ENCODE peak calls at places on chromosomes 4 and X, in five cellular contexts. F is esophagus squamous epithelium; Q is NT2/D1; T is CD8-positive, alpha-beta memory T cell; L is CD4-positive, CD25-positive, alpha-beta regulatory T cell. P is an unnamed sample. For H3K9me3, the result is how much of the 10 kb centered on the place peaks cover.

GRCh38 chr4:138448169-138448568 is 206.0 kb upstream of the SLC7A11 start:
- DNase-seq in L (no peak), F (no peak), T (no peak), Q (no peak), P (no peak)

GRCh38 chr4:26218677-26219181 is 102.1 kb upstream of the RBPJ start:
- DNase-seq in T (no peak), F (no peak), Q (no peak), L (no peak), P (no peak)

GRCh38 chr4:125365731-125366130 is 51.0 kb downstream of the FAT4 start:
- DNase-seq in Q (no peak), L (no peak), T (no peak), F (no peak), P (no peak)

GRCh38 chrX:51614353-51614752 is 4.4 kb downstream of the CENPVL3 start:
- DNase-seq in T (no peak), Q (peak), F (no peak), L (peak), P (peak)

GRCh38 chr4:188042191-188042590 is 46.6 kb downstream of the ZFP42 start:
- DNase-seq in L (no peak), Q (no peak), T (no peak), F (no peak), P (no peak)

GRCh38 chr4:111362891-111363290 is 740.0 kb upstream of the PITX2 start:
- DNase-seq in T (no peak), L (no peak), F (no peak), Q (no peak), P (no peak)

GRCh38 chr4:47513493-47513892 is 28.4 kb downstream of the ATP10D start:
- DNase-seq in F (no peak), L (no peak), Q (no peak), T (no peak), P (no peak)

GRCh38 chr4:69377562-69377961 is 97.3 kb downstream of the UGT2B28 start:
- DNase-seq in L (no peak), T (no peak), Q (no peak), F (no peak), P (no peak)

GRCh38 chr4:109972786-109973528 is 60.3 kb downstream of the EGF start:
- DNase-seq in F (no peak), Q (no peak), L (no peak), T (no peak), P (no peak)

GRCh38 chr4:25769251-25769650 is 93.5 kb downstream of the SEL1L3 start:
- DNase-seq in F (no peak), L (no peak), T (no peak), Q (no peak), P (no peak)

GRCh38 chr4:153438916-153439756 is 27.0 kb upstream of the TMEM131L start:
- DNase-seq in L (peak), F (no peak), T (peak), Q (no peak), P (peak)

GRCh38 chr4:101835121-101835904 is 44.8 kb downstream of the BANK1 start:
- DNase-seq in Q (no peak), L (no peak), T (no peak), F (no peak), P (no peak)

GRCh38 chr4:172147702-172148101 is 334.5 kb downstream of the GALNTL6 start:
- DNase-seq in T (no peak), L (no peak), Q (no peak), F (no peak), P (no peak)

GRCh38 chr4:118281611-118282442 is 71.0 kb downstream of the PRSS12 start:
- DNase-seq in Q (no peak), L (no peak), T (no peak), F (no peak), P (no peak)

GRCh38 chr4:171962110-171962509 is 148.9 kb downstream of the GALNTL6 start:
- DNase-seq in T (no peak), L (no peak), F (no peak), Q (no peak), P (no peak)

GRCh38 chr4:4866833-4867744 is 7.6 kb downstream of the MSX1 start:
- DNase-seq in F (no peak), L (no peak), T (no peak), Q (no peak), P (no peak)

GRCh38 chr4:138707746-138708145 is 307.8 kb upstream of the NOCT start:
- DNase-seq in T (no peak), L (no peak), Q (no peak), F (no peak), P (no peak)

GRCh38 chr4:143559757-143560147 is 46.2 kb downstream of the SMARCA5 start:
- DNase-seq in L (peak), T (peak), F (no peak), Q (no peak), P (no peak)

GRCh38 chr4:155780773-155781172 is 22.0 kb downstream of the GUCY1B1 start:
- DNase-seq in F (no peak), T (no peak), L (no peak), Q (no peak), P (no peak)

GRCh38 chr4:86271057-86271456 is 88.8 kb downstream of the MAPK10 start:
- DNase-seq in L (no peak), Q (no peak), F (no peak), T (no peak), P (no peak)

GRCh38 chrX:7191681-7192110 is 43.7 kb upstream of the PUDP start:
- DNase-seq in Q (no peak), T (no peak), L (peak), F (no peak), P (peak)

GRCh38 chr4:150583287-150584197 is 1.6 kb downstream of the MAB21L2 start:
- DNase-seq in T (no peak), F (no peak), L (no peak), Q (no peak), P (no peak)

GRCh38 chr4:41281038-41281634 is 24.4 kb downstream of the UCHL1 start:
- DNase-seq in L (peak), Q (peak), T (no peak), F (no peak), P (peak)

GRCh38 chr4:129230836-129231235 is 134.9 kb downstream of the C4orf33 start:
- DNase-seq in Q (no peak), F (no peak), T (no peak), L (no peak), P (no peak)

GRCh38 chrX:139739138-139739537 is 31.2 kb upstream of the MCF2 start:
- DNase-seq in F (no peak), Q (no peak), T (peak), L (peak), P (no peak)

GRCh38 chrX:36407886-36408285 is 488.4 kb downstream of the CFAP47 start:
- DNase-seq in F (no peak), T (no peak), L (no peak), Q (no peak), P (no peak)

GRCh38 chrX:13716905-13717304 is 17.5 kb downstream of the TRAPPC2 start:
- DNase-seq in Q (no peak), L (peak), T (peak), F (no peak), P (no peak)

GRCh38 chr4:127509155-127509554 is 123.6 kb upstream of the INTU start:
- DNase-seq in T (no peak), Q (no peak), F (no peak), L (no peak), P (no peak)

GRCh38 chr4:1978226-1978625 is 30.5 kb downstream of the NELFA start:
- DNase-seq in F (no peak), Q (no peak), T (no peak), L (no peak), P (no peak)

GRCh38 chr4:20252656-20253271 is 1.1 kb downstream of the SLIT2 start:
- DNase-seq in Q (no peak), L (no peak), T (no peak), F (no peak), P (no peak)

GRCh38 chr4:4330794-4331193 is 40.7 kb downstream of the ZBTB49 start:
- DNase-seq in F (no peak), L (no peak), Q (no peak), T (no peak), P (no peak)

GRCh38 chr4:112946127-112946526 is 103.3 kb upstream of the ANK2 start:
- DNase-seq in L (no peak), F (no peak), Q (no peak), T (no peak), P (no peak)

GRCh38 chr4:57077550-57078311 is 32.5 kb downstream of the IGFBP7 start:
- DNase-seq in T (no peak), Q (peak), F (no peak), L (no peak), P (no peak)

GRCh38 chrX:100995469-100995868 is 26.0 kb downstream of the ARL13A start:
- DNase-seq in T (no peak), Q (no peak), F (no peak), L (no peak), P (no peak)

DNA sequence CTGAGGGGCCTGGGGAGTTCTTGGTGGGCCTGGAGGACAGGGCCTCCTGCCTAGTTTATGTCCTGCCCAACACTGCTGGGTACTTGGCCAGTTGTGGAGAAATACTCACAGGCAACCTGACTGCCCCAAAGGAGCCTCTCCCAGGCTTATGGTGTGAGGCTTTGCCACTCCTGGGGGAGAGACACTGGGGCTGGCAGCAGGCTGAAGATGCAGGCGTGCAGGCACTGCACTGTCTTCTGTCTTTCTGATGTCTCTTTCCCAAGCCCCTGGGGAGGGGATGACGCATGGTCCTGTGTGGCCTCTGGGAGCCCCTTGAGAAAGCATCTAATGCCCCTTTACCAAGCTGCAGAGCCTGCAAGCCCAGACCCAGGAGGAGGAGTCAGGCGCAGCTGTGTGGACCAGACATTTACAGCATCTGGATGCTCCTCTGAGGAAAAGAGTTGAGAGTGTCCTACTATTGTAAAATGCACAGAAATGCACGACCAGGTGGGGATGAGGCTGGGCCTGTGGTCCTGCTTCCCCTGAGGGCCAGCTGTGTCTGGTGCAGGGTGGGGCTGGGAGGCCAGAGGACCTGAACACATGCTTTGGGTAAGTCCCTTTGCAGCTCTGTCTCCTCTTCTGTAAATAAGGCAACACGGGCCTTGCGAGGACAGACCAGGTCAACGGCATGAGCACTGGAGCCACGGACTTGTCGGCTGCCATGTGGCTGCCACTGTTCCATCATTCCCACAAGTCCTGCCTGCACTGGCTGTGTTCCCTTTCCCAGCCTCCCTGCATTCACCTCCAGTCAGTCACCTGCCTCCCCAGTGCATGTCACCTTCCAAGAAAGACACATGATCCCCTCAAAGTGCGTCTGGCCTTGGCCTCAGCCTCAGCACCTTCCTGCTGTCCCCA is 8.4 kb downstream of the TMEM271 start:
- DNase-seq in Q (no peak), L (no peak), F (no peak), T (no peak), P (no peak)
- H3K9me3 ChIP-seq in Q (under half), L (under half), F (under half), T (under half), P (under half)

GRCh38 chrX:65862638-65863037 is 177.2 kb downstream of the VSIG4 start:
- DNase-seq in T (no peak), F (no peak), Q (no peak), L (no peak), P (no peak)
- H3K9me3 ChIP-seq in T (under half), F (under half), Q (under half), L (under half), P (under half)

DNA sequence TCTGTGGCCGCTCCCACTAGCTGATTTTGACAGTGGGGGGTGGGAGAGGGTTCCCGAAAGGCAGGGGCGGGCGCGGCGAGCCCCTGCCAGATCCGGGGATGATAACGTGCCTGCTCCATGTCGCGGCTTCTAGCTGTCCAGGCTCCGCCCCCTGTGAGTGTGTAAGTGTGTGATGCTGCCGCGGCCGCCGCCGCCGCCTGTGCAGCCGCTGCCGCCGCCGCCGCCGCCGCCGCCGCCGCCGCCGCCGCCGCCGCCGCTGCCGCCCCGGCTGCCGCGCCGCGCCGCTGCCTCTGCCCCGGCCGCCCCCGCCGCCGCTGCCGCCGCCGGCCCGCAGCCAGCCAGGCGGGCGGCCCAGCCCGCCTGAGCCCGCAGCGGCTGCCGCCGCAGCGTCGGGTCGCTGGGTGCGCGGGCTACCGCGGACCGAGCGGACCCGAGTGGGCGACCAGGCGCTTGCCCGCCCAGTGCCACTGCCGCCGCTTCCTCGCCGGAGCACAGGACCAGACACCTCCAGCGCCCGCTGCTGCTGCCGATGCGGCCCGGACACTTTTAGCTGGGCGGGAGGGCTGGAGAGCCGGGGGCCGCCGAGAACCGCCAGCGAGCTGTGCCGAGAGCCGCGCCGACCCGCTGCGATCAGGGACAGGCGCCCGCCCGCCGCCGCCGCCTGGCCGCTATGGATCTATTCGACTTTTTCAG is at the start of gene AFF2:
- DNase-seq in Q (no peak), F (no peak), L (peak), T (peak), P (peak)
- H3K9me3 ChIP-seq in Q (under half), F (under half), L (under half), T (under half), P (under half)

GRCh38 chr4:174907508-174907907 is 10.7 kb upstream of the ADAM29 start:
- DNase-seq in Q (no peak), T (no peak), F (no peak), L (no peak), P (peak)
- H3K9me3 ChIP-seq in Q (under half), T (under half), F (under half), L (under half), P (half or more)

GRCh38 chrX:107730298-107730655 is 45.3 kb downstream of the TSC22D3 start:
- DNase-seq in Q (no peak), F (no peak), T (no peak), L (no peak), P (no peak)
- H3K9me3 ChIP-seq in Q (under half), F (under half), T (under half), L (under half), P (under half)

GRCh38 chr4:27716693-27717505 is 856.3 kb downstream of the STIM2 start:
- DNase-seq in Q (no peak), F (no peak), L (no peak), T (no peak), P (no peak)
- H3K9me3 ChIP-seq in Q (under half), F (under half), L (under half), T (under half), P (under half)

GRCh38 chr4:35711127-35711526 is 533.2 kb downstream of the ARAP2 start:
- DNase-seq in F (no peak), Q (no peak), T (no peak), L (no peak), P (no peak)

GRCh38 chr4:35709080-35709479 is 535.2 kb downstream of the ARAP2 start:
- DNase-seq in F (no peak), L (no peak), Q (no peak), T (no peak), P (no peak)

GRCh38 chr4:35710343-35710742 is 534.0 kb downstream of the ARAP2 start:
- DNase-seq in L (no peak), Q (no peak), T (no peak), F (no peak), P (no peak)
- H3K9me3 ChIP-seq in L (under half), Q (under half), T (under half), F (under half), P (under half)

GRCh38 chrX:43971966-43972961 is 926 bp downstream of the NDP start:
- DNase-seq in Q (no peak), L (no peak), F (no peak), T (no peak), P (no peak)

GRCh38 chrX:43969504-43970501 is 3.4 kb downstream of the NDP start:
- DNase-seq in F (no peak), T (no peak), L (no peak), Q (no peak), P (no peak)

GRCh38 chrX:43968347-43968746 is 4.8 kb downstream of the NDP start:
- DNase-seq in F (no peak), L (no peak), T (no peak), Q (no peak), P (no peak)

GRCh38 chrX:43973249-43973672 is at the start of gene NDP:
- DNase-seq in Q (no peak), L (no peak), T (no peak), F (no peak), P (no peak)

GRCh38 chrX:43970528-43970927 is 2.7 kb downstream of the NDP start:
- DNase-seq in T (no peak), F (no peak), L (no peak), Q (no peak), P (no peak)
- H3K9me3 ChIP-seq in T (under half), F (under half), L (under half), Q (under half), P (under half)

GRCh38 chrX:153464116-153464515 is 6.3 kb downstream of the HAUS7 start:
- DNase-seq in F (no peak), L (no peak), T (no peak), Q (no peak), P (no peak)
- H3K9me3 ChIP-seq in F (under half), L (under half), T (under half), Q (under half), P (under half)